ENCODE peak calls at places on chromosome 20, in six cellular contexts. H is GM12865, T is heart left ventricle, C is WERI-Rb-1, I is H1, L is mesendoderm. U is an unnamed sample.

GRCh38 chr20:13119583-13119982 is 101.5 kb upstream of the ISM1 start:
- DNase-seq in I (peak), C (peak), H (peak), L (peak), T (peak), U (peak)

GRCh38 chr20:62159835-62160234 is 16.3 kb downstream of the SS18L1 start:
- DNase-seq in I (no peak), T (no peak), L (no peak), C (no peak), H (peak), U (no peak)

GRCh38 chr20:20897922-20898321 is 185.5 kb upstream of the RALGAPA2 start:
- DNase-seq in C (no peak), T (no peak), I (no peak), H (no peak), L (peak), U (no peak)

GRCh38 chr20:24632581-24632980 is 163.2 kb downstream of the SYNDIG1 start:
- DNase-seq in C (no peak), H (no peak), T (no peak), L (peak), I (no peak), U (no peak)

GRCh38 chr20:34680586-34680985 is 3.7 kb upstream of the PIGU start:
- DNase-seq in C (no peak), L (no peak), I (no peak), T (no peak), H (no peak), U (no peak)

GRCh38 chr20:40592891-40593290 is 96.1 kb downstream of the MAFB start:
- DNase-seq in I (no peak), H (no peak), T (no peak), L (no peak), C (no peak), U (no peak)

GRCh38 chr20:64167676-64168075 is 3.4 kb downstream of the MYT1 start:
- DNase-seq in T (no peak), I (no peak), L (no peak), C (no peak), H (no peak), U (no peak)

GRCh38 chr20:17558154-17558940 is 11.5 kb upstream of the DSTN start:
- DNase-seq in C (no peak), T (peak), L (peak), I (no peak), H (no peak), U (no peak)

GRCh38 chr20:2283706-2284423 is 11.9 kb upstream of the TGM3 start:
- DNase-seq in H (no peak), I (no peak), T (no peak), C (no peak), L (peak), U (no peak)

GRCh38 chr20:17685168-17685567 is 3.1 kb upstream of the RRBP1 start:
- DNase-seq in T (no peak), C (no peak), H (no peak), L (no peak), I (no peak), U (no peak)

GRCh38 chr20:63092660-63093215 is 86.0 kb upstream of the BHLHE23 start:
- DNase-seq in H (no peak), T (no peak), L (no peak), I (no peak), C (peak), U (no peak)

GRCh38 chr20:62198496-62198895 is 15.7 kb downstream of the MTG2 start:
- DNase-seq in T (no peak), H (no peak), C (no peak), L (no peak), I (no peak), U (no peak)

GRCh38 chr20:48612335-48612734 is 215.5 kb downstream of the PREX1 start:
- DNase-seq in I (no peak), C (no peak), H (no peak), L (no peak), T (peak), U (no peak)

GRCh38 chr20:10075606-10076005 is 40.8 kb downstream of the ANKEF1 start:
- DNase-seq in I (no peak), C (no peak), H (no peak), L (no peak), T (no peak), U (no peak)

GRCh38 chr20:60053813-60054190 is 95.6 kb downstream of the CDH26 start:
- DNase-seq in I (no peak), L (no peak), C (no peak), H (no peak), T (no peak), U (no peak)

GRCh38 chr20:18001131-18001921 is 32.5 kb downstream of the MGME1 start:
- DNase-seq in L (peak), H (no peak), C (no peak), I (no peak), T (peak), U (no peak)

GRCh38 chr20:17969276-17969883 is 562 bp downstream of the MGME1 start:
- DNase-seq in H (peak), T (peak), C (peak), I (no peak), L (peak), U (peak)

GRCh38 chr20:62291251-62292066 is 11.3 kb upstream of the ADRM1 start:
- DNase-seq in H (no peak), L (no peak), T (no peak), I (no peak), C (no peak), U (no peak)

GRCh38 chr20:20253744-20254330 is 114.1 kb upstream of the INSM1 start:
- DNase-seq in C (no peak), H (no peak), T (no peak), L (no peak), I (no peak), U (no peak)

GRCh38 chr20:32528905-32529670 is 56.0 kb downstream of the NOL4L start:
- DNase-seq in H (no peak), I (no peak), T (no peak), C (no peak), L (no peak), U (peak)
- H3K4me3 ChIP-seq in H (no peak), I (no peak), T (no peak), C (no peak), L (no peak), U (no peak)

DNA sequence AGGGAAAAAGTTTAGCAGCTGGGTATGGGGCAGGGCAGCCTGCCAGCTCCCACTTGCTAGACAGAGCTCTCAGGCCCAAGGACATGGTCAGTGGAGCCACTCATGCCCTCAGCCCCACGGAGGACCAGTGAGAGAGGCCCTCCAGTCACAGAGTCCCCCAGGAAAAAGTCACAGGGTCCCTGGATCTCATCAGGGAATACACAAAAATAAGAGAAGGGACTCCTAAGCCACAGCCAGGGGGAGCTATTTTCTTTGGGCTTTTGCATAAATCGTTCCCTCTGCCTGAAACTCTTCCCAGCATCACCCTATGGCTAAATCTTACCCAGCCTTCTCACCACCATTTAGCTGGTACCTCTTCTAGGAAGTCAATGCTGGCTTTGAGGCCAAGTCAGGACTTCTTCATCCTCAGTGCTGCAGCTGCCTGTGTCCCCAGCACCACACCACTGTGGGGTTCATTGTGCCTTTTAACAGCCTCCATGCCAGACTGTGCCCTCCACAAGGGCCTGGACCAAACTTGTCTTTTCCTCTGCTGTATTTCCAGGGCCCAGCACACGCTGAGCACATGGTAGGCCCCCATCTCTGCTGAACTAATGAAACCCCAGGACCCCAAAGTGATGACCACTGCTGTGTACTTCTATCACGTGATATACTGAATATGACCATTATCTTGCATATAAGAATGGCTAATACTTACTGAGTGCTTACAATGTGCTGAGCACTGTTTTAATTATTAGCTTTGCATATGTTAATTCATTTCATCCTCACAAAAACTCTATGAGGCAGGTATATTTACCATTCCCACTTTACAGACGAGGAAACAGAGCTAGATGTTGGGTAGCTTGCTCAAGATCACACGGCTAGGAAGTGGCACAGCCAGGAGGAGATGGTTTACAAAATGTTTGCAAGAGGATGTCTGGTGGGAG is 2.0 kb downstream of the ZNF335 start:
- DNase-seq in T (peak), C (peak), I (no peak), H (no peak), L (peak), U (peak)
- H3K4me3 ChIP-seq in T (peak), C (no peak), I (no peak), H (peak), L (no peak), U (peak)

GRCh38 chr20:5164645-5165399 is 38.0 kb downstream of the CDS2 start:
- DNase-seq in T (no peak), I (no peak), C (no peak), H (no peak), L (no peak), U (no peak)
- H3K4me3 ChIP-seq in T (no peak), I (no peak), C (no peak), H (no peak), L (no peak), U (no peak)

GRCh38 chr20:46563170-46563847 is 12.9 kb upstream of the OCSTAMP start:
- DNase-seq in C (no peak), H (no peak), T (no peak), I (no peak), L (peak), U (no peak)
- H3K4me3 ChIP-seq in C (peak), H (no peak), T (peak), I (peak), L (no peak), U (no peak)

GRCh38 chr20:53737404-53738038 is 143.9 kb upstream of the ZNF217 start:
- DNase-seq in T (no peak), I (no peak), H (peak), C (no peak), L (no peak), U (no peak)
- H3K4me3 ChIP-seq in T (peak), I (no peak), H (peak), C (peak), L (no peak), U (no peak)

DNA sequence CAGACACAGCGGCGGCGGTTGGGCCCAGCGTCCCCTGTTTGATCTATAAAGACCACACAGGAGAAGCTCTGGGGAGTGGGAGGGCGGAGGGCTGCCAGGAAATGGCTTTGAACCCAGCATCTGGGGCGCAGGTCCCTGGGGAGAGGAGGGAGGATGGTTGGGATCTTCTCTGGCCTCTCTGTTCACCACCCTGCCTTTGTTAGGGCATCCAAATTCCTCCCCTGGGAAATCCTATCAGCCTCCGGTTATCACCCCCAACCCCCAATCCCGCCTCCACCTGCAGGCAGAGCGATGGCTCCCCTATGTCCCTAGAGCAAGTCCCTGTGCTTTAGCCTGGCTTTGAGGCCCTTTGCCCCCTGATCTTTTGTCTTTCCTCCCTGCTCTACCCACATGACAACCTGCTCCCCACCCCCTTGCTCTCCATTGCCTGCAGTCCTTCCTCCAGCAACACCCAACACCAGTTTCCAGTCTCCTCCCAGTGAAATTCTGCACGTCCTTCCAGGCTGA is 7.1 kb downstream of the XKR7 start:
- DNase-seq in T (no peak), I (no peak), L (peak), H (no peak), C (peak), U (no peak)
- H3K4me3 ChIP-seq in T (no peak), I (peak), L (no peak), H (no peak), C (no peak), U (no peak)

GRCh38 chr20:53001502-53002301 is 29.5 kb downstream of the TSHZ2 start:
- DNase-seq in T (no peak), C (no peak), H (peak), I (no peak), L (no peak), U (no peak)
- H3K4me3 ChIP-seq in T (no peak), C (no peak), H (peak), I (no peak), L (no peak), U (no peak)

DNA sequence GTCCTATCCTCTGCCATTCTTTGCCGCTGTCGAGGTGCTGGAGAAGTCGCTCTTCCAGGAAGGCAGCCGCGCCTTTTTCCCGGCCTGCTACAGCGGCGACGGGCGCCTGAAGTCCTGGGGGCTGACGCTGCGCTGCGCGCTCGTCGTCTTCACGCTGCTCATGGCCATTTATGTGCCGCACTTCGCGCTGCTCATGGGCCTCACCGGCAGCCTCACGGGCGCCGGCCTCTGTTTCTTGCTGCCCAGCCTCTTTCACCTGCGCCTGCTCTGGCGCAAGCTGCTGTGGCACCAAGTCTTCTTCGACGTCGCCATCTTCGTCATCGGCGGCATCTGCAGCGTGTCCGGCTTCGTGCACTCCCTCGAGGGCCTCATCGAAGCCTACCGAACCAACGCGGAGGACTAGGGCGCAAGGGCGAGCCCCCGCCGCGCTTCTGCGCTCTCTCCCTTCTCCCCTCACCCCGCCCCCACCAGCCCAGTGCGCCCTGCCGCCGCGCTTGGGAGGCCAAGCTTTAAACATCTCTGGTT is 4.0 kb downstream of the SLC32A1 start:
- DNase-seq in I (no peak), T (no peak), H (no peak), L (peak), C (no peak), U (peak)
- H3K4me3 ChIP-seq in I (peak), T (no peak), H (no peak), L (no peak), C (peak), U (no peak)

GRCh38 chr20:58175425-58175824 is 53.0 kb downstream of the ANKRD60 start:
- DNase-seq in L (no peak), H (no peak), C (no peak), T (no peak), I (no peak), U (no peak)

GRCh38 chr20:58175836-58176235 is 52.6 kb downstream of the ANKRD60 start:
- DNase-seq in I (no peak), H (no peak), C (no peak), L (no peak), T (no peak), U (no peak)

GRCh38 chr20:58173091-58173490 is 55.4 kb downstream of the ANKRD60 start:
- DNase-seq in I (no peak), T (no peak), C (no peak), L (no peak), H (no peak), U (peak)

GRCh38 chr20:58174708-58175287 is 53.7 kb downstream of the ANKRD60 start:
- DNase-seq in T (peak), L (no peak), H (no peak), I (no peak), C (peak), U (peak)

GRCh38 chr20:58173930-58174707 is 54.3 kb downstream of the ANKRD60 start:
- DNase-seq in C (no peak), L (no peak), H (no peak), T (no peak), I (no peak), U (peak)
- H3K4me3 ChIP-seq in C (no peak), L (no peak), H (no peak), T (peak), I (no peak), U (no peak)

U was measured in SK-N-SH.